ENCODE peak calls at places on chromosome 11, in seven cellular contexts. L is stimulated activated CD4-positive, alpha-beta T cell treated with anti-CD3 and anti-CD28 coated beads, Interleukin-4, amount 100 ng/mL, for 4 hours; D is spleen; Q is fibroblast of villous mesenchyme; V is mucosa of gallbladder; X is CD4-positive, alpha-beta T cell; M is left ventricle myocardium inferior. H is an unnamed sample.

GRCh38 chr11:37500425-37500824 is 902.4 kb upstream of the RAG2 start:
- DNase-seq in V (no peak), D (no peak), L (no peak), X (no peak), M (no peak), Q (no peak), H (no peak)

GRCh38 chr11:10858505-10859360 is 880 bp upstream of the ZBED5 start:
- DNase-seq in Q (no peak), L (no peak), D (peak; percentile 92), M (peak; percentile 75), X (peak; percentile 58), V (peak; percentile 53), H (peak; percentile 73)

GRCh38 chr11:73656985-73657384 is 10.6 kb downstream of the PLEKHB1 start:
- DNase-seq in Q (no peak), V (no peak), L (no peak), X (no peak), M (no peak), D (no peak), H (no peak)

GRCh38 chr11:45843158-45843924 is 3.9 kb upstream of the CRY2 start:
- DNase-seq in V (peak; percentile 94), M (peak; percentile 88), D (peak; percentile 94), X (peak; percentile 85), L (peak; percentile 81), Q (peak; percentile 92), H (peak; percentile 96)

GRCh38 chr11:17354070-17354924 is 2.7 kb downstream of the NCR3LG1 start:
- DNase-seq in Q (peak; percentile 77), D (no peak), L (peak; percentile 51), V (peak; percentile 81), X (peak; percentile 39), M (no peak), H (peak; percentile 53)

GRCh38 chr11:10606536-10607208 is 38.2 kb upstream of the LYVE1 start:
- DNase-seq in M (no peak), Q (peak; percentile 70), V (no peak), D (no peak), X (no peak), L (no peak), H (no peak)

GRCh38 chr11:124920870-124921609 is 2.0 kb downstream of the HEPN1 start:
- DNase-seq in V (peak; percentile 62), Q (peak; percentile 76), D (peak; percentile 88), M (peak; percentile 81), X (peak; percentile 79), L (peak; percentile 82), H (peak; percentile 87)

GRCh38 chr11:774873-775592 is 2.3 kb downstream of the GATD1 start:
- DNase-seq in X (no peak), L (no peak), V (no peak), Q (no peak), M (no peak), D (peak; percentile 76), H (no peak)

GRCh38 chr11:88626216-88626615 is 288.7 kb upstream of the CTSC start:
- DNase-seq in V (no peak), X (no peak), L (no peak), Q (no peak), D (no peak), M (no peak), H (no peak)

GRCh38 chr11:2186669-2187266 is 15.2 kb upstream of the TH start:
- DNase-seq in X (peak; percentile 61), L (peak; percentile 44), D (no peak), Q (no peak), V (no peak), M (no peak), H (no peak)

GRCh38 chr11:110711776-110712642 is at the start of gene ARHGAP20:
- DNase-seq in V (peak; percentile 67), L (peak; percentile 40), X (peak; percentile 36), M (peak; percentile 55), Q (peak; percentile 68), D (peak; percentile 92), H (peak; percentile 74)

GRCh38 chr11:18536195-18536594 is 9.5 kb upstream of the TSG101 start:
- DNase-seq in Q (no peak), L (no peak), D (no peak), M (no peak), X (no peak), V (no peak), H (no peak)

GRCh38 chr11:44661311-44661717 is 65.4 kb upstream of the TSPAN18 start:
- DNase-seq in M (no peak), D (peak; percentile 51), Q (no peak), L (no peak), V (no peak), X (no peak), H (peak; percentile 39)

GRCh38 chr11:113960702-113961330 is 14.1 kb upstream of the HTR3A start:
- DNase-seq in Q (no peak), M (no peak), D (no peak), L (no peak), V (no peak), X (no peak), H (no peak)

GRCh38 chr11:114987171-114987760 is 308.9 kb downstream of the NXPE2 start:
- DNase-seq in X (no peak), V (no peak), M (no peak), Q (no peak), D (no peak), L (no peak), H (no peak)

GRCh38 chr11:65186701-65187100 is 5.0 kb downstream of the CAPN1 start:
- DNase-seq in D (no peak), Q (no peak), L (no peak), V (no peak), X (no peak), M (no peak), H (peak; percentile 36)

GRCh38 chr11:123742334-123742733 is 874 bp upstream of the ZNF202 start:
- DNase-seq in X (no peak), V (no peak), L (no peak), D (no peak), Q (no peak), M (no peak), H (no peak)

GRCh38 chr11:2759228-2760195 is 59.7 kb upstream of the KCNQ1OT1 start:
- DNase-seq in Q (no peak), V (no peak), X (peak; percentile 25), M (no peak), L (no peak), D (peak; percentile 55), H (no peak)

GRCh38 chr11:83773950-83774880 is 488.0 kb upstream of the CCDC90B start:
- DNase-seq in M (no peak), Q (peak; percentile 56), X (no peak), V (no peak), D (no peak), L (no peak), H (no peak)

GRCh38 chr11:122686106-122686505 is 30.6 kb downstream of the UBASH3B start:
- DNase-seq in M (no peak), V (no peak), Q (peak; percentile 68), L (no peak), X (no peak), D (no peak), H (no peak)

GRCh38 chr11:135008001-135008405 is 596.0 kb upstream of the B3GAT1 start:
- DNase-seq in V (no peak), D (no peak), M (no peak), X (no peak), L (no peak), Q (no peak), H (no peak)

GRCh38 chr11:104926771-104927470 is 28.7 kb upstream of the CASP12 start:
- DNase-seq in X (no peak), L (no peak), M (no peak), V (no peak), Q (no peak), D (no peak), H (no peak)

GRCh38 chr11:130847517-130847916 is 68.8 kb downstream of the SNX19 start:
- DNase-seq in V (no peak), M (no peak), D (no peak), X (no peak), L (no peak), Q (peak; percentile 55), H (no peak)

GRCh38 chr11:83459802-83460201 is 173.6 kb upstream of the CCDC90B start:
- DNase-seq in V (no peak), L (no peak), Q (no peak), M (no peak), D (no peak), X (no peak), H (no peak)

GRCh38 chr11:112292785-112293407 is 32.2 kb upstream of the PLET1 start:
- DNase-seq in Q (peak; percentile 79), V (peak; percentile 22), D (no peak), M (no peak), L (no peak), X (no peak), H (no peak)

GRCh38 chr11:98729118-98729517 is 291.6 kb upstream of the CNTN5 start:
- DNase-seq in D (no peak), X (no peak), Q (no peak), L (no peak), V (no peak), M (no peak), H (no peak)

GRCh38 chr11:106311531-106312230 is 234.2 kb downstream of the AASDHPPT start:
- DNase-seq in M (no peak), V (no peak), X (no peak), L (no peak), Q (no peak), D (no peak), H (no peak)

GRCh38 chr11:34149274-34149673 is 43.8 kb downstream of the NAT10 start:
- DNase-seq in D (no peak), M (no peak), X (no peak), L (no peak), V (no peak), Q (no peak), H (no peak)

GRCh38 chr11:131674051-131674755 is 303.8 kb downstream of the NTM start:
- DNase-seq in X (no peak), L (no peak), Q (peak; percentile 56), M (peak; percentile 70), V (peak; percentile 63), D (no peak), H (peak; percentile 86)

GRCh38 chr11:120540744-120541143 is 29.2 kb downstream of the GRIK4 start:
- DNase-seq in D (no peak), L (no peak), M (no peak), X (no peak), V (no peak), Q (peak; percentile 57), H (no peak)

GRCh38 chr11:33970984-33971466 is 79.1 kb upstream of the LMO2 start:
- DNase-seq in V (peak; percentile 46), X (no peak), D (no peak), L (peak; percentile 2), Q (peak; percentile 54), M (no peak), H (no peak)

GRCh38 chr11:70532066-70532440 is 133.7 kb downstream of the CTTN start:
- DNase-seq in V (no peak), X (no peak), M (peak; percentile 1), D (peak; percentile 29), L (no peak), Q (no peak), H (peak; percentile 20)

GRCh38 chr11:72836111-72836510 is 21.9 kb downstream of the ATG16L2 start:
- DNase-seq in D (no peak), V (no peak), L (no peak), M (peak; percentile 84), X (no peak), Q (peak; percentile 67), H (peak; percentile 85)